ENCODE peak calls at places on chromosome 17, in six cellular contexts. One of them, this sample, is unnamed.

GRCh38 chr17:51091635-51092034 is 29.0 kb downstream of the SPAG9 start:
- DNase-seq in GM23338: no peak
- DNase-seq in endothelial cell of umbilical vein: no peak
- DNase-seq in GM12878: no peak
- DNase-seq in H1: no peak
- DNase-seq in K562: no peak
- DNase-seq in this sample: no peak

GRCh38 chr17:58809564-58809936 is 53.9 kb downstream of the PPM1E start:
- DNase-seq in GM23338: no peak
- DNase-seq in endothelial cell of umbilical vein: no peak
- DNase-seq in GM12878: no peak
- DNase-seq in H1: no peak
- DNase-seq in K562: no peak
- DNase-seq in this sample: no peak

GRCh38 chr17:75531724-75532090 is 6.2 kb downstream of the LLGL2 start:
- DNase-seq in GM23338: no peak
- DNase-seq in endothelial cell of umbilical vein: no peak
- DNase-seq in GM12878: no peak
- DNase-seq in H1: no peak
- DNase-seq in K562: no peak
- DNase-seq in this sample: no peak

GRCh38 chr17:76902476-76902875 is 34.3 kb downstream of the MGAT5B start:
- DNase-seq in GM23338: no peak
- DNase-seq in endothelial cell of umbilical vein: no peak
- DNase-seq in GM12878: no peak
- DNase-seq in H1: no peak
- DNase-seq in K562: no peak
- DNase-seq in this sample: no peak

GRCh38 chr17:55925440-55925839 is 174.6 kb downstream of the PCTP start:
- DNase-seq in GM23338: no peak
- DNase-seq in endothelial cell of umbilical vein: no peak
- DNase-seq in GM12878: no peak
- DNase-seq in H1: no peak
- DNase-seq in K562: no peak
- DNase-seq in this sample: no peak

GRCh38 chr17:50268632-50269287 is 5.5 kb upstream of the TMEM92 start:
- DNase-seq in GM23338: no peak
- DNase-seq in endothelial cell of umbilical vein: peak
- DNase-seq in GM12878: no peak
- DNase-seq in H1: peak
- DNase-seq in K562: no peak
- DNase-seq in this sample: no peak

GRCh38 chr17:62707425-62707739 is 79.9 kb downstream of the MRC2 start:
- DNase-seq in GM23338: no peak
- DNase-seq in endothelial cell of umbilical vein: no peak
- DNase-seq in GM12878: no peak
- DNase-seq in H1: no peak
- DNase-seq in K562: no peak
- DNase-seq in this sample: no peak

GRCh38 chr17:39461911-39462641 is 790 bp downstream of the CDK12 start:
- DNase-seq in GM23338: peak
- DNase-seq in endothelial cell of umbilical vein: peak
- DNase-seq in GM12878: peak
- DNase-seq in H1: peak
- DNase-seq in K562: peak
- DNase-seq in this sample: no peak

GRCh38 chr17:7959503-7960253 is 27.7 kb downstream of the CNTROB start:
- DNase-seq in GM23338: no peak
- DNase-seq in endothelial cell of umbilical vein: no peak
- DNase-seq in GM12878: no peak
- DNase-seq in H1: no peak
- DNase-seq in K562: no peak
- DNase-seq in this sample: no peak
- H3K27ac ChIP-seq in GM23338: no peak
- H3K27ac ChIP-seq in endothelial cell of umbilical vein: no peak
- H3K27ac ChIP-seq in GM12878: no peak
- H3K27ac ChIP-seq in H1: no peak
- H3K27ac ChIP-seq in K562: no peak
- H3K27ac ChIP-seq in this sample: no peak

GRCh38 chr17:57744195-57745170 is 616 bp downstream of the CCDC182 start:
- DNase-seq in GM23338: no peak
- DNase-seq in endothelial cell of umbilical vein: no peak
- DNase-seq in GM12878: no peak
- DNase-seq in H1: no peak
- DNase-seq in K562: no peak
- DNase-seq in this sample: no peak
- TF ChIP-seq EZH2 in GM23338: no peak
- TF ChIP-seq EZH2 in endothelial cell of umbilical vein: no peak
- TF ChIP-seq EZH2 in GM12878: no peak
- TF ChIP-seq EZH2 in H1: no peak
- TF ChIP-seq EZH2 in K562: no peak
- TF ChIP-seq EZH2 in this sample: no peak

GRCh38 chr17:79852748-79853147 is 13.5 kb upstream of the CBX4 start:
- DNase-seq in GM23338: no peak
- DNase-seq in endothelial cell of umbilical vein: peak
- DNase-seq in GM12878: no peak
- DNase-seq in H1: no peak
- DNase-seq in K562: no peak
- DNase-seq in this sample: no peak
- TF ChIP-seq POLR2AphosphoS5 in GM23338: no peak
- TF ChIP-seq POLR2AphosphoS5 in endothelial cell of umbilical vein: no peak
- TF ChIP-seq POLR2AphosphoS5 in GM12878: no peak
- TF ChIP-seq POLR2AphosphoS5 in H1: no peak
- TF ChIP-seq POLR2AphosphoS5 in K562: no peak
- TF ChIP-seq POLR2AphosphoS5 in this sample: no peak

DNA sequence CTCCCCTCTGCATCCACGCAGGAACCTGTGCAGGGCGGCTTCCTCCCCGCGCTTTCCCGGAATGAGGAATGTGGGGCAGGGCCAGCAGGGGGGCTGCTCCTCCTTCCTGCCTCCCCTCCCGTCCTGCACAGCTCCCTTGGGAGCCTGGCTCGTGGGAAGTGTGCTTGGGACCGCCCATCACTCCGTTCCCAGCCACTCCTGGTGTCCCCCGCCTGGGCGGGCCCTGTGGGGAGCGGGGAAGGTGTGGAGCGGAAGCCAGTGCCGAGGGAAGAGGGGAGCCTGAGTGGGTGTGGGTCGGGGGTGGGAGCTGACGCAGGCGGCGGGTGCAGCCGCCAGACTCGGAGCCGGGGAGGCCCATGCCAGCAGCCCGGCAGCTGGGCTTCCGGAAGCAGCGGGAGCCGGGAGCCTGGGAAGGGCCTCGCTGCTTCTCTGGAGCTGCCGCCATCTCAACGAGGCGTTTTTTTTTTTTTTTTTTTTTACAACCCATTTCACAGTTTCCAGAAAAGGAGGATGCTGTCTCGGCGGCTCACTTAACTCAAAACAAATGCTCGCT is 24.2 kb downstream of the BAHCC1 start:
- DNase-seq in GM23338: no peak
- DNase-seq in endothelial cell of umbilical vein: peak
- DNase-seq in GM12878: no peak
- DNase-seq in H1: no peak
- DNase-seq in K562: peak
- DNase-seq in this sample: peak
- H3K27ac ChIP-seq in GM23338: no peak
- H3K27ac ChIP-seq in endothelial cell of umbilical vein: peak
- H3K27ac ChIP-seq in GM12878: no peak
- H3K27ac ChIP-seq in H1: no peak
- H3K27ac ChIP-seq in K562: no peak
- H3K27ac ChIP-seq in this sample: peak

GRCh38 chr17:36884495-36885160 is 52.6 kb upstream of the LHX1 start:
- DNase-seq in GM23338: peak
- DNase-seq in endothelial cell of umbilical vein: no peak
- DNase-seq in GM12878: no peak
- DNase-seq in H1: no peak
- DNase-seq in K562: no peak
- DNase-seq in this sample: no peak
- TF ChIP-seq EZH2 in GM23338: no peak
- TF ChIP-seq EZH2 in endothelial cell of umbilical vein: peak
- TF ChIP-seq EZH2 in GM12878: no peak
- TF ChIP-seq EZH2 in H1: no peak
- TF ChIP-seq EZH2 in K562: no peak
- TF ChIP-seq EZH2 in this sample: no peak

This sample was measured in SK-N-MC.